ENCODE peak calls at places on chromosomes 7 and 10, in seven cellular contexts. A is KBM-7, K is tibial artery, B is Daoy, O is Caki2, I is NCI-H510A, L is lung microvascular endothelial cell. W is an unnamed sample.

GRCh38 chr7:10557375-10557774 is 416.3 kb upstream of the PHF14 start:
- DNase-seq in K (no peak), B (no peak), A (no peak), O (no peak), I (no peak), L (no peak), W (no peak)

GRCh38 chr7:99308461-99309074 is 17.1 kb upstream of the ARPC1A start:
- DNase-seq in B (peak; percentile 57), O (no peak), L (no peak), K (peak; percentile 16), A (no peak), I (no peak), W (peak; percentile 9)

GRCh38 chr7:158472631-158473030 is 115.0 kb downstream of the PTPRN2 start:
- DNase-seq in B (no peak), K (no peak), A (no peak), L (no peak), I (no peak), O (no peak), W (no peak)

GRCh38 chr7:104296900-104297299 is 31.5 kb upstream of the LHFPL3 start:
- DNase-seq in K (no peak), L (no peak), O (no peak), I (no peak), B (no peak), A (no peak), W (no peak)

GRCh38 chr7:90648834-90649233 is 52.7 kb downstream of the CDK14 start:
- DNase-seq in O (no peak), K (no peak), B (no peak), A (no peak), I (no peak), L (no peak), W (no peak)

GRCh38 chr10:6148908-6149307 is 53.8 kb upstream of the PFKFB3 start:
- DNase-seq in B (no peak), I (no peak), K (no peak), O (peak; percentile 54), A (no peak), L (no peak), W (no peak)

GRCh38 chr10:102602272-102603045 is 41.8 kb upstream of the TRIM8 start:
- DNase-seq in I (no peak), A (no peak), B (no peak), K (no peak), O (no peak), L (no peak), W (no peak)

GRCh38 chr10:110008518-110009339 is 945 bp downstream of the ADD3 start:
- DNase-seq in O (peak; percentile 59), A (peak; percentile 65), I (no peak), K (no peak), B (peak; percentile 44), L (peak; percentile 74), W (no peak)

GRCh38 chr7:41189866-41190265 is 513.0 kb downstream of the INHBA start:
- DNase-seq in A (no peak), I (no peak), B (peak; percentile 99), K (no peak), L (peak; percentile 60), O (peak; percentile 79), W (peak; percentile 96)

GRCh38 chr7:76428149-76428823 is 3.5 kb downstream of the ZP3 start:
- DNase-seq in B (no peak), K (no peak), I (no peak), L (no peak), A (no peak), O (no peak), W (no peak)

GRCh38 chr10:91378061-91378460 is 32.1 kb upstream of the HECTD2 start:
- DNase-seq in K (no peak), O (no peak), I (no peak), A (peak; percentile 37), L (peak; percentile 25), B (peak; percentile 68), W (peak; percentile 38)

GRCh38 chr7:147311332-147311731 is 1194.7 kb downstream of the CNTNAP2 start:
- DNase-seq in B (no peak), A (no peak), K (no peak), I (no peak), L (no peak), O (no peak), W (peak; percentile 2)

GRCh38 chr7:44912775-44913347 is 27.5 kb upstream of the PURB start:
- DNase-seq in K (no peak), I (peak; percentile 2), A (no peak), O (no peak), B (no peak), L (peak; percentile 55), W (no peak)

GRCh38 chr7:152341039-152341913 is 94.5 kb downstream of the KMT2C start:
- DNase-seq in A (peak; percentile 40), O (peak; percentile 55), L (peak; percentile 86), B (peak; percentile 63), K (no peak), I (no peak), W (peak; percentile 58)

GRCh38 chr7:140003913-140004382 is 58.8 kb downstream of the PARP12 start:
- DNase-seq in L (peak; percentile 70), I (no peak), A (peak; percentile 76), B (peak; percentile 48), K (peak; percentile 55), O (peak; percentile 35), W (peak; percentile 60)

GRCh38 chr7:111096997-111097396 is 6.1 kb downstream of the LRRN3 start:
- DNase-seq in B (no peak), L (no peak), A (no peak), O (no peak), I (no peak), K (no peak), W (no peak)

GRCh38 chr7:81515009-81515408 is 254.8 kb downstream of the HGF start:
- DNase-seq in B (no peak), L (no peak), A (no peak), I (no peak), K (no peak), O (no peak), W (no peak)

GRCh38 chr7:97126483-97127171 is 9.1 kb downstream of the SDHAF3 start:
- DNase-seq in K (no peak), B (peak; percentile 27), L (no peak), A (no peak), O (no peak), I (no peak), W (no peak)

GRCh38 chr10:6583447-6583846 is 3.4 kb upstream of the PRKCQ start:
- DNase-seq in I (no peak), A (no peak), L (no peak), B (no peak), O (no peak), K (no peak), W (no peak)

GRCh38 chr7:79401254-79401653 is 52.2 kb downstream of the MAGI2 start:
- DNase-seq in I (no peak), K (no peak), L (no peak), A (no peak), O (no peak), B (no peak), W (no peak)

GRCh38 chr10:80945267-80945880 is 407.7 kb downstream of the SH2D4B start:
- DNase-seq in A (peak; percentile 3), O (no peak), K (no peak), L (peak; percentile 1), B (no peak), I (no peak), W (no peak)

GRCh38 chr7:157558061-157558460 is 221.3 kb downstream of the DNAJB6 start:
- DNase-seq in O (no peak), K (peak; percentile 38), A (no peak), I (no peak), B (no peak), L (no peak), W (no peak)